ENCODE peak calls at places on chromosomes 16 and 17, in ten cellular contexts. O, H, E, I, A, Q, U, C, T and J are unnamed samples.

GRCh38 chr16:6682142-6682811 is 650.4 kb upstream of the RBFOX1 start:
- DNase-seq in H (no peak), C (no peak), U (no peak), Q (no peak), I (no peak), T (no peak), A (peak), O (peak), E (no peak), J (peak)

GRCh38 chr17:42459983-42460300 is 1.3 kb downstream of the ATP6V0A1 start:
- DNase-seq in C (no peak), A (no peak), I (peak), O (no peak), Q (peak), E (no peak), H (no peak), U (peak), T (peak), J (no peak)

GRCh38 chr16:48053346-48053745 is 102.4 kb downstream of the ABCC12 start:
- DNase-seq in H (peak), C (no peak), I (peak), A (no peak), Q (peak), T (peak), O (no peak), E (peak), U (peak), J (peak)

GRCh38 chr16:592518-593306 is 2.8 kb downstream of the RAB40C start:
- DNase-seq in C (no peak), I (peak), E (no peak), H (no peak), O (peak), U (no peak), A (peak), T (peak), Q (no peak), J (peak)

GRCh38 chr17:81112461-81112860 is 52.8 kb upstream of the PVALEF start:
- DNase-seq in H (no peak), T (no peak), C (no peak), A (no peak), Q (no peak), U (no peak), E (no peak), O (no peak), I (no peak), J (no peak)

GRCh38 chr17:33896309-33896708 is 358.8 kb upstream of the CCL2 start:
- DNase-seq in O (no peak), A (no peak), I (no peak), T (no peak), C (no peak), E (no peak), Q (no peak), H (no peak), U (no peak), J (no peak)

GRCh38 chr17:17810374-17811248 is 26.2 kb downstream of the SREBF1 start:
- DNase-seq in Q (peak), O (no peak), I (peak), E (no peak), H (no peak), U (no peak), A (no peak), T (peak), C (no peak), J (peak)

GRCh38 chr16:86730086-86730485 is 151.7 kb downstream of the FOXL1 start:
- DNase-seq in U (no peak), E (no peak), I (no peak), A (no peak), T (no peak), O (no peak), C (no peak), Q (no peak), H (no peak), J (no peak)

GRCh38 chr16:27853101-27853500 is 210.4 kb downstream of the GSG1L start:
- DNase-seq in O (no peak), T (no peak), Q (no peak), C (no peak), H (no peak), A (no peak), I (no peak), U (no peak), E (no peak), J (no peak)

GRCh38 chr17:79043931-79044320 is 20.0 kb downstream of the C1QTNF1 start:
- DNase-seq in U (no peak), T (no peak), H (no peak), E (no peak), I (no peak), O (no peak), C (no peak), Q (no peak), A (no peak), J (no peak)

GRCh38 chr17:66548158-66548557 is 245.7 kb downstream of the PRKCA start:
- DNase-seq in T (peak), A (peak), Q (peak), O (no peak), H (no peak), C (no peak), I (no peak), E (no peak), U (no peak), J (no peak)

GRCh38 chr17:80146121-80147034 is 550 bp downstream of the EIF4A3 start:
- DNase-seq in E (no peak), U (no peak), C (no peak), I (peak), O (no peak), H (no peak), Q (peak), A (peak), T (no peak), J (no peak)

GRCh38 chr17:45436625-45437460 is 4.2 kb upstream of the ARHGAP27 start:
- DNase-seq in H (no peak), I (no peak), U (no peak), E (no peak), T (no peak), Q (peak), C (no peak), A (no peak), O (no peak), J (no peak)

GRCh38 chr17:8905256-8905778 is 37.8 kb upstream of the PIK3R6 start:
- DNase-seq in A (no peak), U (no peak), E (no peak), C (no peak), H (no peak), I (no peak), O (no peak), Q (no peak), T (no peak), J (no peak)

GRCh38 chr17:27572665-27573064 is 58.3 kb upstream of the LGALS9 start:
- DNase-seq in H (no peak), T (no peak), A (no peak), I (no peak), C (no peak), Q (peak), U (no peak), E (no peak), O (no peak), J (no peak)

GRCh38 chr17:72719582-72720493 is 372.6 kb downstream of the SLC39A11 start:
- DNase-seq in O (no peak), E (no peak), A (no peak), T (no peak), U (peak), H (no peak), Q (peak), I (peak), C (no peak), J (no peak)

GRCh38 chr17:10875984-10876555 is 38.2 kb upstream of the PIRT start:
- DNase-seq in O (no peak), C (no peak), Q (peak), A (peak), H (no peak), E (no peak), I (peak), T (peak), U (peak), J (peak)

GRCh38 chr16:56330476-56330875 is 94.9 kb downstream of the AMFR start:
- DNase-seq in C (no peak), Q (no peak), I (no peak), H (no peak), T (no peak), A (no peak), E (no peak), U (no peak), O (no peak), J (no peak)

GRCh38 chr16:27073733-27074132 is 7.0 kb downstream of the C16orf82 start:
- DNase-seq in H (no peak), C (no peak), I (no peak), E (no peak), O (no peak), T (no peak), A (no peak), U (no peak), Q (no peak), J (no peak)

GRCh38 chr16:57639172-57639571 is 10.7 kb downstream of the ADGRG1 start:
- DNase-seq in H (no peak), U (peak), C (no peak), Q (peak), O (no peak), I (peak), A (no peak), E (no peak), T (no peak), J (peak)

GRCh38 chr16:69396187-69397061 is 10.6 kb upstream of the TERF2 start:
- DNase-seq in O (peak), C (peak), A (peak), E (peak), Q (peak), I (peak), T (peak), U (peak), H (peak), J (peak)

GRCh38 chr16:65375651-65376050 is 253.8 kb upstream of the CDH11 start:
- DNase-seq in H (no peak), O (no peak), Q (peak), C (no peak), E (no peak), A (no peak), T (peak), I (no peak), U (peak), J (no peak)

GRCh38 chr16:75458029-75458428 is 6.5 kb downstream of the TMEM170A start:
- DNase-seq in C (no peak), U (no peak), E (no peak), H (no peak), Q (no peak), T (no peak), A (no peak), I (no peak), O (no peak), J (no peak)

DNA sequence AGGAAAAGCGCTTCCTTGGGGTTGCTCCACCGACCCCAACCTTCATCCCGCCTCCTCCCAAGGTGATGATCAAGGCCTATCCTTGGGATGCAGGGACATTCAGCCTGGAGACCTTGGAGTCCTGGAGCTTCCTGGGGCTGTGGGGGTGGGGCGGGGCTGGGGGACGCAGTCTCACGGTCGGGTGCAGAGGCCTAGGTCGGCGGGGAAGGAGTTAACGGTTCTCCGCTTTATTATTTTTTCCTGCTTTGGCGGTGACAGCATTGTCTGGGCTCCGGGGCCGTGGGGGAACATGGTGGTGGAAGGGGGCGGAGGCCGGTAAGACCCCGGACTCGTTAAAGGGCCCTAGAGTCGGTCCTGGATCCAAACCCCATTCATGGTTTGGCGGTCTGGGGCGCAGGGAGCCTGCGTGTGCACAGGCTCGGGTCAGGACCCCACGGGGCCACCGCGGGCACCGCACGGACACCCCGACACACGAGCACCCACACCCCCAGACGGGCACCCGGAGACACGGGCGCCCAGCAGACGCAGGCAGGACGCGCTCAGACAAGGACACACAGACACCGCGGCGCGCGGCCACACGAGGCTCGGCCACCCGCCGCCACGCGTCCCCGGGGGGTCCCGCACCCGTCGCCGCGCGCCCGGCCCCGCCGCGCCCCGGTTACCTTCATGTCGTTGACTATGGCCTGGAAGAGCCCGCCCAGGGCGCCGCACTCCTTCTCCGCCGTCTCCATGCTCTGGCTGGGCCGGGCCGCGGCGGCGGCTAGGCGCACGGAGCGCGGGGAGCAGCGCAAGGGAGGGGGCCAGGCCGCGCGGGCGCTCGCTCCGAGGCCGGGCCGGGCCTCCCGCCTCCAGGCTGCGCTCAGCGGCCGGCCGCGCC is 554 bp downstream of the MTSS2 start:
- DNase-seq in E (no peak), H (no peak), Q (no peak), I (no peak), A (no peak), C (no peak), O (no peak), U (no peak), T (no peak), J (peak)
- H3K4me3 ChIP-seq in E (peak), H (peak), Q (peak), I (peak), A (peak), C (peak), O (peak), U (peak), T (peak), J (peak)

DNA sequence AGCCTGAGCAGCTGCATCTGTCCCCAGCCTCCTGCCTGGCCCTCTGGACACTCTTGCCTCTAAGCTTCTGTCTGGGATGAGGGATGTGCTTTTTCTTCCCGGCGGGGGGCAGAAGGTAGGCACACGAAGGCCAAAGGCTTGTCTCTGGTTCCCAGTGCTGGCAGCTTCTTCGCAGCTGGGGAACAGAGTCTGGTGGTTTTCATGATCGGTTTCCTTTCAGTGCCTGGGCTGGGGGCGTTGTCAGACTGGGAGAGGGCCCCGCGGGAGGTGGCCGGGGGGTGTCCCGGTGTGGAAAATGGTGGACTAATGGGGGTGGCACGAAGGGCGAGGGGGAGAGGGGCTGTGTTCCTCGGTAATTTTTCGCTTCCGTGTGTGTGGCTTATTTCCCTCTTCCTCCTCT is 988 bp downstream of the RAP1GAP2 start:
- DNase-seq in H (no peak), C (no peak), O (no peak), T (no peak), A (peak), U (no peak), I (no peak), E (no peak), Q (no peak), J (no peak)
- H3K4me3 ChIP-seq in H (no peak), C (no peak), O (peak), T (no peak), A (peak), U (no peak), I (no peak), E (no peak), Q (no peak), J (no peak)

DNA sequence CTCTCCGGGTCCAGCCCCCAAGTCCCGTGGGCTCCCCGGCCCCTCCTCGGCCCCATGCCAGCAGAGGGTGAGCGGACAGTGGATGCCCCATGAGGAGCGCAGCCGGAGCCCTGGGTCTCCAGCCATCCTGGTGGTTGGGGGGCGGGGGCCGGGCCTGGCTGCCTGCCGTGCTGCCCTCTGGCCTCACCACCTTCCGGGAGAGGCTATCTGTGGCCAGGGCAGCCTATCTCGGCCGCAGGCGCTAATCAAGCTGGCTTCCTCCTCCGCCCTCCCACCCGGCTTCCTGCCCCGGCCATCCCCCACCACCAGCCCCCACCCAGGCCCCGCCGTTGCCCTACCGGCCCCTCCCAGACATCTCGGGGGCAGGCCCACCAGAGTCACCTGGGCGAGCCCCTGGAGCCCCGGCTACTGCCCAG is 46.8 kb downstream of the ZFPM1 start:
- DNase-seq in A (no peak), U (no peak), C (no peak), Q (no peak), T (no peak), E (no peak), H (no peak), O (no peak), I (no peak), J (peak)
- H3K4me3 ChIP-seq in A (no peak), U (no peak), C (no peak), Q (no peak), T (no peak), E (no peak), H (no peak), O (no peak), I (no peak), J (no peak)

GRCh38 chr17:76078859-76079576 is at the start of gene ZACN:
- DNase-seq in O (no peak), T (no peak), E (no peak), C (no peak), A (no peak), H (no peak), Q (no peak), I (no peak), U (no peak), J (no peak)
- H3K4me3 ChIP-seq in O (no peak), T (no peak), E (no peak), C (no peak), A (no peak), H (no peak), Q (no peak), I (no peak), U (no peak), J (no peak)

GRCh38 chr16:30185683-30186421 is 2.5 kb downstream of the CORO1A start:
- DNase-seq in O (peak), H (no peak), I (no peak), U (no peak), E (no peak), C (no peak), Q (no peak), A (peak), T (no peak), J (peak)
- H3K4me3 ChIP-seq in O (no peak), H (no peak), I (no peak), U (no peak), E (no peak), C (no peak), Q (no peak), A (peak), T (no peak), J (no peak)

GRCh38 chr16:72991645-72992044 is 56.3 kb downstream of the ZFHX3 start:
- DNase-seq in U (no peak), H (no peak), I (no peak), T (no peak), A (no peak), C (no peak), E (no peak), O (no peak), Q (no peak), J (no peak)

GRCh38 chr16:72990003-72990521 is 57.9 kb downstream of the ZFHX3 start:
- DNase-seq in E (peak), U (peak), T (peak), A (peak), C (peak), I (peak), O (peak), Q (peak), H (peak), J (peak)

GRCh38 chr16:72991211-72991610 is 56.7 kb downstream of the ZFHX3 start:
- DNase-seq in C (no peak), H (no peak), T (no peak), I (no peak), U (no peak), E (no peak), A (no peak), O (no peak), Q (peak), J (no peak)

GRCh38 chr16:72989203-72989991 is 58.5 kb downstream of the ZFHX3 start:
- DNase-seq in H (peak), E (peak), A (no peak), O (peak), Q (peak), U (peak), T (peak), C (peak), I (peak), J (no peak)

GRCh38 chr16:72990571-72990970 is 57.4 kb downstream of the ZFHX3 start:
- DNase-seq in U (no peak), E (no peak), T (no peak), C (no peak), O (no peak), H (no peak), Q (no peak), A (no peak), I (no peak), J (no peak)
- H3K4me3 ChIP-seq in U (no peak), E (peak), T (peak), C (peak), O (peak), H (peak), Q (peak), A (no peak), I (no peak), J (no peak)

DNA sequence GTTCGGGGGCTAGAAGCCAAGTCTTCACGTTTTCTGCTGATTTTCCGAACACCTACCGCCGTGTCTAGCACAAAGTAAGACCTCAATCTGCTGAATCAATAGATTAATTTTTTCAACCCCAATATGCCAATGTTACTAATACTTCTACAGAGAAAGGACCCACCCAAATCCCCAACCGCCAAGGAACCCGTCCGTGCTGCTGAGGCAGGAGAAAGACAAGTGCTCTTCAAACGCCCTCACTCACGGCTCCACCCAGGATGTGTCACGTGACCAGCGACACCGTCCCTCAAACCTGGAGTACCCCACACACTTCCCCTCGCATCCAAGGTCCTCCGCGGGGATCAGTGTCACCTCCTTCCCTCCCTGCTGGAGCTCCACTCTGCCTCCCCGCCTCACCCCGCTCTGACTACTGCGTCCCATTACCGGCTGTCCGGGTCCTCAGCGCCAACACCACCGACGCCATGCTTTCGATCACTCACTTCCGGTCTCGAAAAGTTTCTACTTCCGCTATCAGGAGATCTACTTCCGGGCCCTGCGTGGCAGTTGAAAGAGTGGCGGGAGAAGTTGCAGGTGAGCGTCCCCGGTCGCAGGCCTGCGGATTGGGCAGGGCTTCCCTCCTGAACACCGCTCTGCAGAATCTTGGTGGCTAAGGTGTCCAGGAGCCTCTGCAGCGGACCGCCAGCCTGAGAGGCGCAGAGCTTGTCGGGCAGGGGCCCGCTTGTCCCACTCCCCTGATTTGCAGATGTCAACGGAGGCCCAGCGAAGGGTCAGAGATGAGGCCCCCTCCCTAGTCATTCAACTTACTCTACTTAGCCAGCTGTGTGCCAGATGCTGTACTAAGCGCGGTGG is at the start of the genes EME1 and MRPL27:
- DNase-seq in U (peak), E (peak), Q (peak), A (peak), O (peak), T (peak), H (peak), I (peak), C (peak), J (peak)
- H3K4me3 ChIP-seq in U (peak), E (peak), Q (peak), A (peak), O (peak), T (peak), H (peak), I (peak), C (peak), J (peak)